ENCODE peak calls at places on chromosomes 1 and 21, in six cellular contexts. V is right atrium auricular region, I is adrenal gland, D is ascending aorta, K is transverse colon, U is fibroblast of mammary gland. T is an unnamed sample.

GRCh38 chr1:175866776-175867175 is 123.4 kb upstream of the TNR start:
- DNase-seq in V (no peak), I (no peak), D (no peak), K (no peak), U (no peak), T (no peak)

GRCh38 chr1:67555487-67556296 is 125.5 kb upstream of the SERBP1 start:
- DNase-seq in V (no peak), I (no peak), D (no peak), K (no peak), U (no peak), T (no peak)

GRCh38 chr1:149962039-149962647 is 25.5 kb upstream of the MTMR11 start:
- DNase-seq in V (peak), I (peak), D (peak), K (peak), U (peak), T (no peak)

GRCh38 chr1:13911697-13912619 is 212.0 kb downstream of the PRDM2 start:
- DNase-seq in V (no peak), I (no peak), D (no peak), K (no peak), U (no peak), T (no peak)

GRCh38 chr1:21261551-21262281 is 28.5 kb downstream of the ECE1 start:
- DNase-seq in V (peak), I (peak), D (peak), K (peak), U (peak), T (no peak)

GRCh38 chr21:37358392-37358791 is 8.2 kb upstream of the DYRK1A start:
- DNase-seq in V (no peak), I (no peak), D (no peak), K (no peak), U (peak), T (no peak)

GRCh38 chr1:50095716-50096115 is 13.0 kb upstream of the ELAVL4 start:
- DNase-seq in V (no peak), I (no peak), D (no peak), K (no peak), U (no peak), T (no peak)

GRCh38 chr1:86499987-86500593 is 31.4 kb downstream of the CLCA1 start:
- DNase-seq in V (no peak), I (no peak), D (no peak), K (no peak), U (peak), T (no peak)

GRCh38 chr1:162142968-162143367 is 73.5 kb downstream of the NOS1AP start:
- DNase-seq in V (no peak), I (no peak), D (no peak), K (no peak), U (no peak), T (no peak)

GRCh38 chr1:109877320-109877771 is 33.3 kb upstream of the CSF1 start:
- DNase-seq in V (peak), I (no peak), D (peak), K (peak), U (peak), T (no peak)

GRCh38 chr21:18529253-18529652 is 125.7 kb upstream of the TMPRSS15 start:
- DNase-seq in V (no peak), I (no peak), D (no peak), K (no peak), U (peak), T (no peak)

GRCh38 chr1:156656779-156657160 is 14.9 kb downstream of the BCAN start:
- DNase-seq in V (no peak), I (no peak), D (no peak), K (no peak), U (peak), T (no peak)

GRCh38 chr1:23979387-23980005 is 631 bp downstream of the SRSF10 start:
- DNase-seq in V (no peak), I (no peak), D (no peak), K (no peak), U (no peak), T (no peak)

GRCh38 chr1:91776068-91776794 is 109.7 kb downstream of the TGFBR3 start:
- DNase-seq in V (no peak), I (no peak), D (no peak), K (no peak), U (no peak), T (no peak)

GRCh38 chr1:165836664-165837482 is 9.5 kb downstream of the UCK2 start:
- DNase-seq in V (no peak), I (no peak), D (no peak), K (no peak), U (no peak), T (no peak)

GRCh38 chr1:166975361-166976129 is at the start of gene ILDR2:
- DNase-seq in V (peak), I (peak), D (peak), K (peak), U (peak), T (no peak)

GRCh38 chr1:17539526-17540254 is at the start of gene ARHGEF10L:
- DNase-seq in V (no peak), I (no peak), D (no peak), K (no peak), U (no peak), T (no peak)

GRCh38 chr21:39863111-39863510 is 4.1 kb upstream of the PCP4 start:
- DNase-seq in V (no peak), I (no peak), D (no peak), K (peak), U (no peak), T (no peak)

GRCh38 chr1:6989506-6990159 is 204.4 kb downstream of the CAMTA1 start:
- DNase-seq in V (no peak), I (no peak), D (no peak), K (no peak), U (no peak), T (no peak)

GRCh38 chr1:232966663-232967062 is 16.3 kb downstream of the NTPCR start:
- DNase-seq in V (peak), I (no peak), D (no peak), K (peak), U (no peak), T (no peak)

GRCh38 chr1:156468693-156469345 is 31.8 kb downstream of the MEF2D start:
- DNase-seq in V (no peak), I (no peak), D (no peak), K (no peak), U (no peak), T (no peak)

GRCh38 chr1:218481116-218481775 is 136.1 kb downstream of the TGFB2 start:
- DNase-seq in V (no peak), I (no peak), D (no peak), K (no peak), U (no peak), T (no peak)

GRCh38 chr1:62064831-62065230 is 129.8 kb upstream of the L1TD1 start:
- DNase-seq in V (no peak), I (no peak), D (no peak), K (no peak), U (no peak), T (no peak)

GRCh38 chr1:179882253-179883039 is at the start of gene TOR1AIP1:
- DNase-seq in V (peak), I (peak), D (peak), K (peak), U (peak), T (peak)
- TF ChIP-seq CTCF in V (no peak), I (peak), D (peak), K (peak), U (peak), T (no peak)

GRCh38 chr1:33471416-33471815 is 1.0 kb upstream of the ZSCAN20 start:
- DNase-seq in V (no peak), I (no peak), D (no peak), K (no peak), U (no peak), T (no peak)
- TF ChIP-seq CTCF in V (no peak), I (no peak), D (no peak), K (no peak), U (no peak), T (no peak)

DNA sequence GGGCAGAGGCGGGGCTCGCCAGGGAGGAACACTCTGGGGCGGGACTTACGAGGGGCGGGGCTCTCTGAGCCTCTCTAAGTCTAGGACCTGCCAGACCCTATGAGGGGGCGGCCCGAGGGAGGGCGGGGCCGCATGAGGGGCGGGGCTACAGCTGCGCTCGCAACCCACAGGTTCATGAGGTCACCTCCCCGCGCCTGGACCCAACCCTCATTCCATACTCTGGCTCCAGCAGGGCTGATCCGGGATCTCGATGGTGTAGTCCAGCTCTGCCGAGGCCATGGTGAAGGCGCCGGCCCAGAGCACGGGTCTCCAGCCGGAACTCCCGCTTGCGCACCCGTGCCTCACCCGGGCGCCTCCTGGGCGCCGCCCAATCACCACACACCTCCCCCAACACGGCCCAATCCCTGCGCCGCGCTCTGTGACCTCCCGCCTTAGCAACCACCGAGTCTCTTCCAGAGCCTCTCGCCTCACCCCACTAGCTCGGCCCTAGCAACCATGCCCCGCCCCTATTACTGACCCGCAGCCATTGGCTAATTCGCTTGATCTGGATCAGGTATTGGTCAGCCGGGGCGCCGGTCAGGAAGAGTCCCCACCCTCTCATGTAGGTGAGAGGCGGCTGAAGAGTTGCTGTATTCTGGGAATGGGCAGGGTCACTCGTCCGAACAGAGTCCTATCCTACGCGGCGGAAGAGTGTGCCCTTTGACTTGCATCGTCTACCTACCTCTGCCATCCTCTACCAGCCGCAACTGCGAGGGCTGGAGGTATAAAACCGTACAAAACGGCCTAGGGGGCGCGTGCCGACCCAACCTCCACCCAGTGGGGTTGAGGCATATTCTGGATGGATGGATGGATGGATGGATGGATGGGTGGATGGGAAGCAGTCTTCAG is at the start of the genes ARMH1 and TMEM53:
- DNase-seq in V (peak), I (peak), D (peak), K (peak), U (peak), T (peak)
- TF ChIP-seq CTCF in V (no peak), I (no peak), D (no peak), K (no peak), U (no peak), T (no peak)

GRCh38 chr1:65279092-65279448 is 30.3 kb upstream of the DNAJC6 start:
- DNase-seq in V (no peak), I (no peak), D (no peak), K (no peak), U (no peak), T (no peak)
- TF ChIP-seq CTCF in V (no peak), I (no peak), D (no peak), K (no peak), U (no peak), T (no peak)

DNA sequence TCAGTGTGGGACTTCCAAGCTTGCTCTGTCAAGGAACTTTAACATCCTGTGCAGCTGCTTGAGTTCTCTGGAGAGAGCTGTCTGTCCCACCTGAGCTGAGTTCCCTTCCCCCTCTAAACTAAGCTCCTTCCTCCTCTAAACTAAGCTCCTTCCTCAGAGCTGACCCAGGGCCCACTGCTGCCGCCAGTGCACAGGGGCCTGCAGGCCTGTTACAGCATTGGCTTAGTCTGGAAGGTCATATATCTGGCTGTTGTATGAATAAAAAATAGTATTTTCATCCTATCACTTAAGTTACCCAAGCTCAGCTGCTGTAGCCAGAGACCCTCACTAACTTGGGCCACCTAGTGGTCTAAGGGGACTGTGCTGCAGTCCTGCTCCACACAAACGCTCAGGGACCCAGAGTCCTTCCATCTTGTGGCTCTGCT is 71.1 kb upstream of the GCLM start:
- DNase-seq in V (no peak), I (no peak), D (no peak), K (no peak), U (no peak), T (no peak)
- TF ChIP-seq CTCF in V (no peak), I (no peak), D (no peak), K (no peak), U (peak), T (no peak)

DNA sequence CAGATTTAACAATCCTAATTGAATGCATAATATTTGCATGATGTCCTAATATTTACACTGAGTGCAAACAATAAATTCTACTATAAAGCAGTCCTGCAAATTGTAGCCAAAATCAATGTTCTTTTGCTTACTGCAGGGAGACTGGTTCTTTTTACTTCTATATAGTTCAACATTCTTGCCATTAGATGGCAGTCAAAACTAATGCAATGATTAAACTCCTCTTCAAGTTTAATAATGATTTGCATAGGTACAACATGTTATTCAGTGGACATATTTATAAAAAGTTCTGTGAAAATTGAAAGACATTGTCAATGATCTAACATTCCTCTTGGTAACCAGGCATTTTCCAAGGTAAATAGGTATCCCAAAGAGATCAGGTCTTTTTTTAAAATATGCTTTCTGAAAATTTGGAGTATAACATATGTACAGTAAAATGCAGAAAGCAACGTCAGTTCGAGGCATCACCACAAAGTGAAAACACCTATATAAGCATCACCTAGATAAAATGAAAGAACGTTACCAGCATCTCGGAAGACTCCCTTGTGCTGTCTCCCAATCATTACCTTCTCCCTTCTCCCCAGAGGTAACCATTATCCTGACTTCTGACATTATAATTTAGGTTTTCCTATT is 9.8 kb upstream of the FNBP1L start:
- DNase-seq in V (no peak), I (no peak), D (no peak), K (no peak), U (peak), T (no peak)
- TF ChIP-seq CTCF in V (peak), I (peak), D (peak), K (peak), U (peak), T (no peak)

DNA sequence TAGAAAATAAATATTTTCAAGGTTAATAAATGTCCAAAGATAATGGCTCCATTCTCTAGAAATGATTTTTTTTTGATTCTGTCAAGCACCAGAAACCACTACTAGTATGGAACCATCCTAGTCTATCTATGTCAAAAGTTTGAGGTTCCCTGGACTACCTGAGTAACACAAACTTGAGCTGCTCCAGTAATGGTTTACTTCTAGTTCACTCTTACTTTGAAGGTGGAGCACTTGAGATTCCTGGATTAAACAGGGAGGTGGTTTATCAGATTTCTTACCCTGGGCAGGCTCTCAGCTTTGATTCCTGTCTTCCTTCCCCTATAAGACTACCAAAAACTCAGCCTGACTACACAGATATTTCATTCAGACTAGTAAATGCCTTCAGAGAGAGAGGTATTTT is 23.6 kb downstream of the PHC2 start:
- DNase-seq in V (no peak), I (no peak), D (no peak), K (no peak), U (no peak), T (no peak)
- TF ChIP-seq CTCF in V (no peak), I (no peak), D (no peak), K (no peak), U (no peak), T (no peak)

GRCh38 chr21:42232176-42232825 is 13.4 kb downstream of the ABCG1 start:
- DNase-seq in V (no peak), I (no peak), D (no peak), K (no peak), U (no peak), T (no peak)

GRCh38 chr21:42231761-42232160 is 12.8 kb downstream of the ABCG1 start:
- DNase-seq in V (no peak), I (no peak), D (no peak), K (no peak), U (no peak), T (no peak)

GRCh38 chr21:42234464-42235241 is 15.7 kb downstream of the ABCG1 start:
- DNase-seq in V (no peak), I (peak), D (peak), K (peak), U (no peak), T (no peak)

GRCh38 chr21:42234026-42234425 is 15.1 kb downstream of the ABCG1 start:
- DNase-seq in V (no peak), I (no peak), D (no peak), K (no peak), U (no peak), T (no peak)

DNA sequence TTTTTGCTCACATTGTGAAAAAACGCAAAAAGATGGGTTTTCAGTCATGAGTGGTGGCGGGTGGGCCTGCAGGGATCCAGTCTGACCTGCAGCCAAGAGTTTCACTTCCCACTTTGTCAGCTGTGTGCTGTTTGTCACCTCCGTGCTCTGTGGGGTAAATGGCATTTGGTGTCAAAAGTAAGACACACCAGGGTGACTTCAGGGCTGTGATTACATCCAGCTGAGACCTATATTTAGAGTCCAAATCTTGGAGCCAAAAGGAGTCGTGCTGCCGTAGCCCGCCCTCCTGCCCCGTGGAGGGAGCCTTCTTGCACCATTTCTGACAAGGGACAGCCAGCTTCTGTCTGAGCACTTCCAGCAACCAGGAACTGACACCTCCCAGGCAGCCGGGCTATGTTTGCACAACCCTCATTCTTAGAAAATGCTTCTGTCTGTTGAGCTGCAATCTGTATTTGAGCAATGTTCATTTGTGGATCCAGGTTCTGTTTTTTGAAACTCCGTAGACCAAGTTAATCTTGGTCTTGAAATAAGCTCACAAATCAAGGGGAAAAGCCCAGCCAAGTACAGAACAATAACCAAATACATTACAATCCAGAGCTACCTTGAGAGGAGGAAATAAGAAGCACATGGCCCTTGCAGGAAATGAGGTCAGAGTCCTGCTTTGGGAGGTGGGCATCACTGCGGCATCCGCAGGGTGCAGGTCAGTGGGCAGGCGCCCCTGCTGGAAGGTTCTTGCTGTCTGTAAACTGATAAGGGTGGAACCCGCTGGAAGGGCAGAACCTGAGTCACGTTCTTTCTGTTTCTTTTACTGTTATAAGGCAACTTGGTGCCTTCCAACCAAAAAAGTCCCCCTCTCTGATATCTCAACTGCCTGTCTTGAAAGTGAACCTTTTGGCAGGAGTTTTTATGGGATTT is 14.4 kb downstream of the ABCG1 start:
- DNase-seq in V (peak), I (peak), D (peak), K (peak), U (peak), T (no peak)
- TF ChIP-seq CTCF in V (no peak), I (peak), D (peak), K (peak), U (peak), T (no peak)